ENCODE peak calls at places on chromosomes 3 and 15, in ten cellular contexts. Y, L, Z, H, K, C, G, N, E and U are unnamed samples.

GRCh38 chr15:44550734-44551133 is 13.8 kb downstream of the EIF3J start:
- DNase-seq in E (no peak), N (no peak), Y (no peak), C (no peak), Z (no peak), L (no peak), G (no peak), H (no peak), K (no peak), U (no peak)

GRCh38 chr3:190076601-190077444 is 43.9 kb downstream of the P3H2 start:
- DNase-seq in L (peak; percentile 95), K (peak; percentile 98), Y (peak; percentile 71), E (peak; percentile 11), C (no peak), Z (no peak), N (no peak), G (no peak), H (peak; percentile 98), U (no peak)

GRCh38 chr15:48363474-48363873 is 32.2 kb downstream of the DUT start:
- DNase-seq in N (no peak), G (no peak), Y (no peak), E (no peak), C (no peak), Z (no peak), L (no peak), H (peak; percentile 42), K (no peak), U (no peak)

GRCh38 chr15:78212546-78213424 is 21.6 kb downstream of the ACSBG1 start:
- DNase-seq in Z (peak; percentile 89), Y (no peak), H (peak; percentile 59), N (no peak), C (no peak), G (no peak), E (no peak), L (peak; percentile 90), K (peak; percentile 89), U (no peak)

GRCh38 chr3:52253314-52254260 is 8.0 kb downstream of the PPM1M start:
- DNase-seq in L (no peak), K (no peak), N (peak; percentile 71), Z (no peak), Y (no peak), E (no peak), G (peak; percentile 70), C (peak; percentile 63), H (no peak), U (peak; percentile 85)

GRCh38 chr3:126873416-126873815 is 109.5 kb upstream of the PLXNA1 start:
- DNase-seq in Z (no peak), L (no peak), Y (no peak), K (no peak), G (no peak), C (no peak), E (no peak), H (no peak), N (no peak), U (no peak)

GRCh38 chr3:71385040-71385685 is 198.4 kb downstream of the FOXP1 start:
- DNase-seq in N (no peak), Y (no peak), L (no peak), Z (no peak), G (no peak), H (peak; percentile 74), C (no peak), E (no peak), K (peak; percentile 21), U (no peak)

GRCh38 chr3:21621396-21621695 is 129.7 kb downstream of the ZNF385D start:
- DNase-seq in Y (no peak), N (no peak), L (peak; percentile 48), C (no peak), H (peak; percentile 83), G (no peak), Z (peak; percentile 63), E (no peak), K (peak; percentile 20), U (no peak)

GRCh38 chr3:16883057-16883725 is 1.6 kb upstream of the PLCL2 start:
- DNase-seq in N (no peak), Z (no peak), G (no peak), C (no peak), H (peak; percentile 30), K (peak; percentile 83), E (no peak), L (no peak), Y (peak; percentile 21), U (no peak)

GRCh38 chr3:60571511-60571910 is 679.7 kb downstream of the FHIT start:
- DNase-seq in G (no peak), E (no peak), Y (no peak), K (no peak), C (no peak), N (no peak), L (no peak), Z (no peak), H (no peak), U (no peak)

GRCh38 chr15:67105065-67105951 is 39.9 kb downstream of the SMAD3 start:
- DNase-seq in K (peak; percentile 100), Z (peak; percentile 94), H (peak; percentile 99), E (no peak), N (no peak), C (no peak), L (peak; percentile 97), Y (peak; percentile 53), G (no peak), U (no peak)

GRCh38 chr3:193030276-193030675 is 112.6 kb upstream of the MB21D2 start:
- DNase-seq in Y (no peak), Z (no peak), G (no peak), K (peak; percentile 65), L (peak; percentile 28), N (no peak), E (no peak), C (no peak), H (peak; percentile 16), U (no peak)

GRCh38 chr3:84965141-84965540 is 6.4 kb downstream of the CADM2 start:
- DNase-seq in K (no peak), H (no peak), C (no peak), Y (peak; percentile 52), Z (peak; percentile 2), G (no peak), L (no peak), E (peak; percentile 27), N (no peak), U (no peak)

GRCh38 chr15:45333550-45333949 is 44.8 kb downstream of the GATM start:
- DNase-seq in K (peak; percentile 65), H (peak; percentile 44), G (no peak), L (peak; percentile 42), Y (no peak), E (no peak), Z (peak; percentile 67), C (no peak), N (no peak), U (no peak)

GRCh38 chr3:129625071-129625874 is 18.8 kb upstream of the PLXND1 start:
- DNase-seq in C (no peak), E (no peak), L (peak; percentile 49), G (no peak), K (no peak), Z (no peak), H (no peak), N (no peak), Y (peak; percentile 74), U (no peak)

GRCh38 chr15:58407366-58407765 is 24.4 kb upstream of the LIPC start:
- DNase-seq in Y (no peak), E (no peak), Z (no peak), N (no peak), L (no peak), K (no peak), C (no peak), G (no peak), H (no peak), U (no peak)

GRCh38 chr15:47717036-47717611 is at the start of gene SEMA6D:
- DNase-seq in Y (peak; percentile 84), N (no peak), C (no peak), K (peak; percentile 74), E (peak; percentile 73), L (peak; percentile 48), G (no peak), Z (peak; percentile 5), H (peak; percentile 70), U (no peak)

GRCh38 chr3:195738274-195739044 is 17.7 kb downstream of the MUC20 start:
- DNase-seq in L (no peak), E (no peak), C (no peak), Y (no peak), K (no peak), N (no peak), H (no peak), Z (no peak), G (no peak), U (no peak)

GRCh38 chr3:51340311-51340829 is 44.7 kb upstream of the MANF start:
- DNase-seq in E (no peak), C (no peak), G (no peak), L (peak; percentile 96), N (no peak), H (peak; percentile 95), Z (peak; percentile 78), K (peak; percentile 96), Y (peak; percentile 49), U (no peak)

GRCh38 chr15:65772909-65773308 is 19.2 kb downstream of the DENND4A start:
- DNase-seq in L (no peak), E (no peak), Z (no peak), G (no peak), K (peak; percentile 30), Y (no peak), C (no peak), N (no peak), H (peak; percentile 52), U (no peak)

GRCh38 chr3:64484289-64484992 is 203.4 kb downstream of the ADAMTS9 start:
- DNase-seq in L (peak; percentile 72), K (peak; percentile 83), Y (peak; percentile 77), N (peak; percentile 38), G (peak; percentile 42), Z (peak; percentile 67), E (peak; percentile 94), H (peak; percentile 79), C (no peak), U (peak; percentile 23)

GRCh38 chr15:73984208-73984979 is 7.7 kb downstream of the STOML1 start:
- DNase-seq in H (no peak), K (no peak), G (no peak), Z (no peak), L (no peak), Y (no peak), E (no peak), C (no peak), N (no peak), U (no peak)

GRCh38 chr3:17555525-17555924 is 186.9 kb downstream of the TBC1D5 start:
- DNase-seq in L (no peak), H (no peak), Y (no peak), G (no peak), E (no peak), K (no peak), N (no peak), C (no peak), Z (no peak), U (no peak)

GRCh38 chr3:39965461-39965860 is 156.1 kb downstream of the MYRIP start:
- DNase-seq in H (no peak), Y (no peak), N (no peak), K (no peak), L (no peak), Z (no peak), E (no peak), G (no peak), C (no peak), U (no peak)

GRCh38 chr3:16849240-16849639 is 35.5 kb upstream of the PLCL2 start:
- DNase-seq in K (no peak), H (no peak), C (no peak), Y (peak; percentile 29), N (peak; percentile 53), G (peak; percentile 44), Z (no peak), L (no peak), E (peak; percentile 12), U (peak; percentile 36)

GRCh38 chr3:89955141-89955540 is 847.7 kb downstream of the EPHA3 start:
- DNase-seq in C (no peak), E (no peak), Z (no peak), K (no peak), G (no peak), L (no peak), N (no peak), H (no peak), Y (peak; percentile 4), U (no peak)

GRCh38 chr15:62739507-62739906 is 303.0 kb upstream of the TPM1 start:
- DNase-seq in K (peak; percentile 93), C (no peak), Z (no peak), E (no peak), Y (no peak), H (peak; percentile 76), L (no peak), N (no peak), G (no peak), U (no peak)

GRCh38 chr3:193483988-193484539 is 70.6 kb downstream of the ATP13A4 start:
- DNase-seq in G (no peak), E (no peak), N (no peak), Y (no peak), Z (no peak), L (no peak), K (no peak), H (peak; percentile 6), C (no peak), U (no peak)